ENCODE peak calls at places on chromosomes 13 and 19, in five cellular contexts. One of them, this sample, is unnamed. For H3K4me1, the result is how much of the 10 kb centered on the place peaks cover.

GRCh38 chr19:54029930-54030490 is 33.7 kb downstream of the VSTM1 start:
- DNase-seq in ovary: peak
- DNase-seq in pancreas: peak
- DNase-seq in thyroid gland: peak
- DNase-seq in transverse colon: peak
- DNase-seq in this sample: peak

GRCh38 chr13:110392510-110393233 is 85.6 kb downstream of the COL4A2 start:
- DNase-seq in ovary: no peak
- DNase-seq in pancreas: no peak
- DNase-seq in thyroid gland: no peak
- DNase-seq in transverse colon: no peak
- DNase-seq in this sample: no peak

GRCh38 chr13:42384265-42384664 is 112.3 kb downstream of the AKAP11 start:
- DNase-seq in ovary: no peak
- DNase-seq in pancreas: no peak
- DNase-seq in thyroid gland: no peak
- DNase-seq in transverse colon: no peak
- DNase-seq in this sample: no peak

GRCh38 chr13:91506759-91507158 is 108.3 kb downstream of the GPC5 start:
- DNase-seq in ovary: no peak
- DNase-seq in pancreas: no peak
- DNase-seq in thyroid gland: no peak
- DNase-seq in transverse colon: no peak
- DNase-seq in this sample: no peak

GRCh38 chr19:3243851-3244700 is 19.6 kb downstream of the CELF5 start:
- DNase-seq in ovary: peak
- DNase-seq in pancreas: no peak
- DNase-seq in thyroid gland: no peak
- DNase-seq in transverse colon: peak
- DNase-seq in this sample: peak

GRCh38 chr13:40340368-40341085 is 325.9 kb downstream of the FOXO1 start:
- DNase-seq in ovary: no peak
- DNase-seq in pancreas: peak
- DNase-seq in thyroid gland: no peak
- DNase-seq in transverse colon: no peak
- DNase-seq in this sample: no peak

GRCh38 chr13:40662866-40663265 is 3.6 kb downstream of the FOXO1 start:
- DNase-seq in ovary: no peak
- DNase-seq in pancreas: no peak
- DNase-seq in thyroid gland: no peak
- DNase-seq in transverse colon: no peak
- DNase-seq in this sample: no peak

GRCh38 chr19:52945652-52946321 is 16.9 kb downstream of the ZNF816 start:
- DNase-seq in ovary: no peak
- DNase-seq in pancreas: no peak
- DNase-seq in thyroid gland: no peak
- DNase-seq in transverse colon: no peak
- DNase-seq in this sample: no peak

GRCh38 chr13:52809310-52809769 is 39.1 kb downstream of the PCDH8 start:
- DNase-seq in ovary: no peak
- DNase-seq in pancreas: peak
- DNase-seq in thyroid gland: peak
- DNase-seq in transverse colon: peak
- DNase-seq in this sample: peak

GRCh38 chr19:50702158-50702869 is 17.3 kb downstream of the SHANK1 start:
- DNase-seq in ovary: no peak
- DNase-seq in pancreas: no peak
- DNase-seq in thyroid gland: no peak
- DNase-seq in transverse colon: no peak
- DNase-seq in this sample: no peak

GRCh38 chr19:47097396-47098217 is 16.0 kb downstream of the ZC3H4 start:
- DNase-seq in ovary: no peak
- DNase-seq in pancreas: no peak
- DNase-seq in thyroid gland: peak
- DNase-seq in transverse colon: peak
- DNase-seq in this sample: peak

GRCh38 chr13:113579686-113580085 is 4.9 kb upstream of the TFDP1 start:
- DNase-seq in ovary: peak
- DNase-seq in pancreas: no peak
- DNase-seq in thyroid gland: no peak
- DNase-seq in transverse colon: no peak
- DNase-seq in this sample: peak

GRCh38 chr13:37216340-37216739 is 110.9 kb upstream of the CSNK1A1L start:
- DNase-seq in ovary: no peak
- DNase-seq in pancreas: no peak
- DNase-seq in thyroid gland: no peak
- DNase-seq in transverse colon: no peak
- DNase-seq in this sample: no peak

GRCh38 chr19:35297515-35297848 is 5.5 kb downstream of the MAG start:
- DNase-seq in ovary: no peak
- DNase-seq in pancreas: no peak
- DNase-seq in thyroid gland: no peak
- DNase-seq in transverse colon: no peak
- DNase-seq in this sample: no peak

GRCh38 chr13:45280751-45281634 is 60.0 kb downstream of the TPT1 start:
- DNase-seq in ovary: peak
- DNase-seq in pancreas: peak
- DNase-seq in thyroid gland: peak
- DNase-seq in transverse colon: peak
- DNase-seq in this sample: peak

GRCh38 chr13:111661776-111662175 is 341.3 kb downstream of the TEX29 start:
- DNase-seq in ovary: no peak
- DNase-seq in pancreas: no peak
- DNase-seq in thyroid gland: no peak
- DNase-seq in transverse colon: no peak
- DNase-seq in this sample: no peak

GRCh38 chr13:110448230-110448629 is 113.3 kb downstream of the RAB20 start:
- DNase-seq in ovary: no peak
- DNase-seq in pancreas: no peak
- DNase-seq in thyroid gland: no peak
- DNase-seq in transverse colon: no peak
- DNase-seq in this sample: no peak

GRCh38 chr13:81001828-81002385 is 661.0 kb upstream of the SPRY2 start:
- DNase-seq in ovary: no peak
- DNase-seq in pancreas: no peak
- DNase-seq in thyroid gland: no peak
- DNase-seq in transverse colon: no peak
- DNase-seq in this sample: no peak

GRCh38 chr13:41502021-41502420 is 44.7 kb downstream of the RGCC start:
- DNase-seq in ovary: no peak
- DNase-seq in pancreas: no peak
- DNase-seq in thyroid gland: no peak
- DNase-seq in transverse colon: no peak
- DNase-seq in this sample: no peak

GRCh38 chr13:44627441-44627840 is 51.3 kb upstream of the TSC22D1 start:
- DNase-seq in ovary: no peak
- DNase-seq in pancreas: no peak
- DNase-seq in thyroid gland: no peak
- DNase-seq in transverse colon: no peak
- DNase-seq in this sample: no peak

GRCh38 chr19:17205237-17206140 is 9.7 kb upstream of the USE1 start:
- DNase-seq in ovary: peak
- DNase-seq in pancreas: peak
- DNase-seq in thyroid gland: peak
- DNase-seq in transverse colon: peak
- DNase-seq in this sample: peak

GRCh38 chr13:101624210-101624922 is 171.9 kb downstream of the ITGBL1 start:
- DNase-seq in ovary: no peak
- DNase-seq in pancreas: no peak
- DNase-seq in thyroid gland: no peak
- DNase-seq in transverse colon: no peak
- DNase-seq in this sample: no peak

GRCh38 chr19:13978306-13978705 is 26.0 kb downstream of the DCAF15 start:
- DNase-seq in ovary: peak
- DNase-seq in pancreas: no peak
- DNase-seq in thyroid gland: peak
- DNase-seq in transverse colon: peak
- DNase-seq in this sample: peak

GRCh38 chr13:112132619-112133018 is 65.7 kb downstream of the SOX1 start:
- DNase-seq in ovary: no peak
- DNase-seq in pancreas: no peak
- DNase-seq in thyroid gland: no peak
- DNase-seq in transverse colon: no peak
- DNase-seq in this sample: no peak

GRCh38 chr13:48222358-48223015 is 10.5 kb upstream of the ITM2B start:
- DNase-seq in ovary: peak
- DNase-seq in pancreas: no peak
- DNase-seq in thyroid gland: no peak
- DNase-seq in transverse colon: peak
- DNase-seq in this sample: no peak

DNA sequence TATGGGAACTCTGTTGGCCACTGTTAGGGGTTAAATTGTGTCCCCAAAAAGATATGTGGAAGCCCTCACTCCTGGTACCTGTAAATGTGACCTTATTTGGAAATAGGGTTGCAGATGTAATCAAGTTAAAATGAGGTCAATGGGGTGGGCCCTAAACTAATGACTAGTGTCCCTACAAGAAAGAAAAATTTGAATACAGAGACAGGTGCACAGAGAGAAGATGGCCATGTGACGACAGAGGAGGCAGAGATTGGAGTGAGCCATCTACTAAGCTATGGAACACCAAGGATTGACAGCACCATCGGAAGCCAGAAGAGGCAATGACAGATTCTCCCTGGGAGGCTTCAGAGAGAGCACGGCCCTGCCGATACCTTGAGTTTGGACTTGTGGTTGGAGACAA is 16.5 kb downstream of the POU2F2 start:
- DNase-seq in ovary: no peak
- DNase-seq in pancreas: no peak
- DNase-seq in thyroid gland: no peak
- DNase-seq in transverse colon: no peak
- DNase-seq in this sample: no peak
- H3K4me1 ChIP-seq in ovary: under half
- H3K4me1 ChIP-seq in pancreas: under half
- H3K4me1 ChIP-seq in thyroid gland: under half
- H3K4me1 ChIP-seq in transverse colon: under half
- H3K4me1 ChIP-seq in this sample: under half

GRCh38 chr19:29704562-29705558 is 10.2 kb downstream of the C19orf12 start:
- DNase-seq in ovary: no peak
- DNase-seq in pancreas: no peak
- DNase-seq in thyroid gland: no peak
- DNase-seq in transverse colon: no peak
- DNase-seq in this sample: no peak

GRCh38 chr19:29702958-29703320 is 12.1 kb downstream of the C19orf12 start:
- DNase-seq in ovary: no peak
- DNase-seq in pancreas: no peak
- DNase-seq in thyroid gland: no peak
- DNase-seq in transverse colon: no peak
- DNase-seq in this sample: no peak

GRCh38 chr19:29708553-29709439 is 6.3 kb downstream of the C19orf12 start:
- DNase-seq in ovary: peak
- DNase-seq in pancreas: no peak
- DNase-seq in thyroid gland: no peak
- DNase-seq in transverse colon: peak
- DNase-seq in this sample: no peak

GRCh38 chr19:29706635-29707034 is 8.4 kb downstream of the C19orf12 start:
- DNase-seq in ovary: no peak
- DNase-seq in pancreas: no peak
- DNase-seq in thyroid gland: no peak
- DNase-seq in transverse colon: no peak
- DNase-seq in this sample: peak

DNA sequence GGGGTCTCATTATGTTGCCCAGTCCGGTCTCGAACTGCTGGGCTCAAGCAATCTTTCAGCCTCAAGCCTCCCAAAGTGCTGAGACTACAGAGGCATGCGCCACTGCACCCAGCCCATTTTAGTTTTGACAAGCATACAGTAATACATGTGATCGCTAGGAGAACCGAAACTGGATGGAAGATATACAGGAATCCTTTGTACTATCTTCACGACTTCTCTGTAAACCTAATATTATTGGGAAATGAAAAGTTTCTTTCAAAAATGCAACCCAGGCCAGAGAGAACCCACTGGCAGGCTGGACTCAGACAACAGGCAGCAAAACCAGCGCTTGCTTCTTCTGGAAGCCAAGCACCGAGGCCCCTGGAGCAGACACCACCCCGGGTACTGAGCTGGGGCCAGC is 9.4 kb downstream of the C19orf12 start:
- DNase-seq in ovary: no peak
- DNase-seq in pancreas: no peak
- DNase-seq in thyroid gland: no peak
- DNase-seq in transverse colon: no peak
- DNase-seq in this sample: no peak
- H3K4me3 ChIP-seq in ovary: no peak
- H3K4me3 ChIP-seq in pancreas: no peak
- H3K4me3 ChIP-seq in thyroid gland: no peak
- H3K4me3 ChIP-seq in transverse colon: no peak
- H3K4me3 ChIP-seq in this sample: no peak

GRCh38 chr13:33158830-33159229 is 126.7 kb downstream of the STARD13 start:
- DNase-seq in ovary: no peak
- DNase-seq in pancreas: no peak
- DNase-seq in thyroid gland: no peak
- DNase-seq in transverse colon: no peak
- DNase-seq in this sample: no peak
- H3K4me1 ChIP-seq in ovary: under half
- H3K4me1 ChIP-seq in pancreas: under half
- H3K4me1 ChIP-seq in thyroid gland: under half
- H3K4me1 ChIP-seq in transverse colon: under half
- H3K4me1 ChIP-seq in this sample: under half

DNA sequence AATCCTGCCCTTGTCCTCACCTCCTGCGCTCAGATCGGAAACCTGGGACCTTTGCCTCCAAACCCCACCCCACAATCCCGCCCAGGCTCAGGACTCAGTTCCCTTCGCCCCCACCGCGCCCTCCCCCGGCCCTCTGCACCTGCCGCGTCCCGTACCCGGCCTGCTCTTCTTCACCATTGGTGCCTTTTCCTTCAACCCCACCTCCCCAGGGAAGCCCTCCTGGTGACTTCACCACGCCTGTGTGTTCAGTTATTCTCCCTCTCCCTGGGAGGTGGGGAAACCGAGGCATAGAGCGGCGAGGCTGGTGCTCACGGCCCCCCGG is 19.3 kb upstream of the TCF3 start:
- DNase-seq in ovary: no peak
- DNase-seq in pancreas: no peak
- DNase-seq in thyroid gland: no peak
- DNase-seq in transverse colon: no peak
- DNase-seq in this sample: no peak
- H3K4me3 ChIP-seq in ovary: no peak
- H3K4me3 ChIP-seq in pancreas: no peak
- H3K4me3 ChIP-seq in thyroid gland: no peak
- H3K4me3 ChIP-seq in transverse colon: peak
- H3K4me3 ChIP-seq in this sample: peak

This sample was measured in testis.